ENCODE peak calls at places on chromosome 21, in four cellular contexts. One of them, this sample, is unnamed.

GRCh38 chr21:41571938-41572510 is 64.1 kb upstream of the TMPRSS2 start:
- DNase-seq in ascending aorta: no peak
- DNase-seq in hepatocyte: no peak
- DNase-seq in NCI-H1694: no peak
- DNase-seq in this sample: no peak

GRCh38 chr21:41941941-41942340 is 11.9 kb downstream of the C2CD2 start:
- DNase-seq in ascending aorta: no peak
- DNase-seq in hepatocyte: no peak
- DNase-seq in NCI-H1694: no peak
- DNase-seq in this sample: no peak

GRCh38 chr21:34613679-34614442 is 1.1 kb downstream of the RCAN1 start:
- DNase-seq in ascending aorta: no peak
- DNase-seq in hepatocyte: peak; percentile 32
- DNase-seq in NCI-H1694: no peak
- DNase-seq in this sample: no peak

GRCh38 chr21:21085206-21085605 is 87.0 kb downstream of the NCAM2 start:
- DNase-seq in ascending aorta: no peak
- DNase-seq in hepatocyte: no peak
- DNase-seq in NCI-H1694: no peak
- DNase-seq in this sample: no peak

GRCh38 chr21:45294509-45295291 is 7.0 kb upstream of the POFUT2 start:
- DNase-seq in ascending aorta: peak; percentile 97
- DNase-seq in hepatocyte: peak; percentile 92
- DNase-seq in NCI-H1694: no peak
- DNase-seq in this sample: no peak

GRCh38 chr21:29217818-29218252 is 80.9 kb upstream of the BACH1 start:
- DNase-seq in ascending aorta: no peak
- DNase-seq in hepatocyte: peak; percentile 27
- DNase-seq in NCI-H1694: no peak
- DNase-seq in this sample: no peak

GRCh38 chr21:42384999-42385398 is 10.9 kb downstream of the TMPRSS3 start:
- DNase-seq in ascending aorta: no peak
- DNase-seq in hepatocyte: peak; percentile 44
- DNase-seq in NCI-H1694: no peak
- DNase-seq in this sample: no peak

GRCh38 chr21:14630556-14631069 is 84.5 kb upstream of the SAMSN1 start:
- DNase-seq in ascending aorta: no peak
- DNase-seq in hepatocyte: no peak
- DNase-seq in NCI-H1694: no peak
- DNase-seq in this sample: no peak

GRCh38 chr21:38811257-38811656 is 5.5 kb downstream of the ETS2 start:
- DNase-seq in ascending aorta: no peak
- DNase-seq in hepatocyte: no peak
- DNase-seq in NCI-H1694: no peak
- DNase-seq in this sample: no peak

GRCh38 chr21:27713159-27714109 is 746.5 kb upstream of the ADAMTS5 start:
- DNase-seq in ascending aorta: no peak
- DNase-seq in hepatocyte: no peak
- DNase-seq in NCI-H1694: no peak
- DNase-seq in this sample: no peak

GRCh38 chr21:44337941-44338895 is 972 bp downstream of the CFAP410 start:
- DNase-seq in ascending aorta: peak; percentile 84
- DNase-seq in hepatocyte: peak; percentile 86
- DNase-seq in NCI-H1694: no peak
- DNase-seq in this sample: no peak

GRCh38 chr21:27740084-27740483 is 773.2 kb upstream of the ADAMTS5 start:
- DNase-seq in ascending aorta: no peak
- DNase-seq in hepatocyte: no peak
- DNase-seq in NCI-H1694: no peak
- DNase-seq in this sample: no peak

GRCh38 chr21:41361053-41361785 is 608 bp upstream of the MX2 start:
- DNase-seq in ascending aorta: peak; percentile 56
- DNase-seq in hepatocyte: no peak
- DNase-seq in NCI-H1694: no peak
- DNase-seq in this sample: no peak

GRCh38 chr21:46119565-46120271 is 21.8 kb downstream of the COL6A2 start:
- DNase-seq in ascending aorta: peak; percentile 58
- DNase-seq in hepatocyte: no peak
- DNase-seq in NCI-H1694: no peak
- DNase-seq in this sample: no peak

GRCh38 chr21:25967566-25968438 is 202.8 kb downstream of the APP start:
- DNase-seq in ascending aorta: no peak
- DNase-seq in hepatocyte: no peak
- DNase-seq in NCI-H1694: no peak
- DNase-seq in this sample: no peak

GRCh38 chr21:44012474-44013379 is 618 bp downstream of the TRAPPC10 start:
- DNase-seq in ascending aorta: peak; percentile 81
- DNase-seq in hepatocyte: peak; percentile 76
- DNase-seq in NCI-H1694: peak; percentile 13
- DNase-seq in this sample: peak; percentile 10

GRCh38 chr21:45555557-45556301 is 13.5 kb upstream of the SLC19A1 start:
- DNase-seq in ascending aorta: peak; percentile 93
- DNase-seq in hepatocyte: peak; percentile 88
- DNase-seq in NCI-H1694: no peak
- DNase-seq in this sample: peak; percentile 18

GRCh38 chr21:44758141-44758561 is 43.5 kb downstream of the UBE2G2 start:
- DNase-seq in ascending aorta: peak; percentile 54
- DNase-seq in hepatocyte: no peak
- DNase-seq in NCI-H1694: no peak
- DNase-seq in this sample: no peak

GRCh38 chr21:29390778-29391177 is 92.1 kb downstream of the BACH1 start:
- DNase-seq in ascending aorta: no peak
- DNase-seq in hepatocyte: no peak
- DNase-seq in NCI-H1694: no peak
- DNase-seq in this sample: no peak

This sample was measured in DMS 273 treated with DMSO at 0.1 percent for 48 hours.